ENCODE peak calls at places on chromosomes 12 and 14, in six cellular contexts. Q is Karpas-422, R is OCI-LY7, P is fibroblast of lung, W is GM12878, I is HCT116. E is an unnamed sample.
A peak's percentile ranks its signal among the peaks of the same experiment; 100 is the strongest.

GRCh38 chr12:85530486-85530885 is 250.5 kb downstream of the ALX1 start:
- DNase-seq in Q (no peak), R (no peak), P (no peak), W (no peak), I (no peak), E (no peak)

GRCh38 chr14:94756310-94756709 is 13.6 kb downstream of the GSC start:
- DNase-seq in Q (no peak), R (no peak), P (no peak), W (no peak), I (no peak), E (no peak)

GRCh38 chr14:95516554-95517209 is at the start of gene SYNE3:
- DNase-seq in Q (peak; percentile 55), R (no peak), P (no peak), W (no peak), I (no peak), E (peak; percentile 59)

GRCh38 chr12:69068431-69068830 is 135.5 kb upstream of the CPM start:
- DNase-seq in Q (no peak), R (no peak), P (no peak), W (no peak), I (peak; percentile 87), E (no peak)

GRCh38 chr14:65704412-65704811 is 291.9 kb downstream of the FUT8 start:
- DNase-seq in Q (no peak), R (no peak), P (peak; percentile 81), W (no peak), I (no peak), E (no peak)

GRCh38 chr12:127567531-127567930 is 699.4 kb upstream of the TMEM132C start:
- DNase-seq in Q (no peak), R (no peak), P (no peak), W (no peak), I (no peak), E (no peak)

GRCh38 chr14:31969371-31969770 is 107.7 kb upstream of the ARHGAP5 start:
- DNase-seq in Q (no peak), R (no peak), P (no peak), W (no peak), I (no peak), E (no peak)

GRCh38 chr12:18700254-18700653 is 37.6 kb downstream of the PLCZ1 start:
- DNase-seq in Q (no peak), R (no peak), P (peak; percentile 92), W (no peak), I (no peak), E (no peak)

GRCh38 chr14:100724061-100724460 is 2.6 kb upstream of the DLK1 start:
- DNase-seq in Q (no peak), R (no peak), P (no peak), W (no peak), I (no peak), E (no peak)

GRCh38 chr12:116436561-116437249 is 122.5 kb upstream of the MAP1LC3B2 start:
- DNase-seq in Q (no peak), R (no peak), P (no peak), W (no peak), I (no peak), E (no peak)

GRCh38 chr14:65251213-65251612 is 148.9 kb upstream of the MAX start:
- DNase-seq in Q (no peak), R (no peak), P (peak; percentile 95), W (no peak), I (no peak), E (no peak)

GRCh38 chr14:73457935-73458218 is 469 bp downstream of the NUMB start:
- DNase-seq in Q (no peak), R (no peak), P (no peak), W (no peak), I (no peak), E (no peak)

GRCh38 chr12:52772188-52772587 is 5.0 kb downstream of the KRT76 start:
- DNase-seq in Q (no peak), R (no peak), P (no peak), W (no peak), I (no peak), E (no peak)

GRCh38 chr12:11649413-11650278 is at the start of gene ETV6:
- DNase-seq in Q (peak; percentile 86), R (peak; percentile 89), P (peak; percentile 97), W (peak; percentile 86), I (peak; percentile 63), E (peak; percentile 96)

GRCh38 chr14:61596985-61597384 is 98.3 kb upstream of the HIF1A start:
- DNase-seq in Q (no peak), R (no peak), P (no peak), W (no peak), I (no peak), E (no peak)

GRCh38 chr12:65945457-65945856 is 121.2 kb downstream of the HMGA2 start:
- DNase-seq in Q (no peak), R (no peak), P (no peak), W (no peak), I (no peak), E (no peak)

GRCh38 chr14:105205718-105206208 is 24.7 kb upstream of the NUDT14 start:
- DNase-seq in Q (no peak), R (no peak), P (no peak), W (no peak), I (no peak), E (no peak)

GRCh38 chr12:109753054-109753401 is 39.4 kb downstream of the FAM222A start:
- DNase-seq in Q (no peak), R (no peak), P (no peak), W (no peak), I (no peak), E (no peak)

GRCh38 chr12:79441534-79441933 is 249.2 kb downstream of the PAWR start:
- DNase-seq in Q (no peak), R (no peak), P (no peak), W (no peak), I (no peak), E (no peak)

GRCh38 chr12:122366685-122367475 is 55.6 kb downstream of the CLIP1 start:
- DNase-seq in Q (no peak), R (no peak), P (peak; percentile 90), W (no peak), I (peak; percentile 78), E (no peak)

GRCh38 chr12:63400746-63401145 is 249.7 kb upstream of the AVPR1A start:
- DNase-seq in Q (no peak), R (no peak), P (peak; percentile 3), W (no peak), I (no peak), E (no peak)

GRCh38 chr12:51028126-51028810 is 2.1 kb upstream of the SLC11A2 start:
- DNase-seq in Q (peak; percentile 85), R (peak; percentile 64), P (peak; percentile 61), W (no peak), I (no peak), E (peak; percentile 57)

GRCh38 chr14:21041676-21042433 is at the start of gene RNASE7:
- DNase-seq in Q (no peak), R (no peak), P (no peak), W (no peak), I (no peak), E (no peak)

GRCh38 chr12:55092579-55092978 is 33.6 kb upstream of the OR9K2 start:
- DNase-seq in Q (no peak), R (no peak), P (no peak), W (no peak), I (no peak), E (no peak)

GRCh38 chr14:75989134-75989533 is 3.6 kb downstream of the IFT43 start:
- DNase-seq in Q (no peak), R (no peak), P (peak; percentile 91), W (no peak), I (no peak), E (no peak)

GRCh38 chr12:49974231-49974675 is 1.5 kb downstream of the AQP6 start:
- DNase-seq in Q (no peak), R (no peak), P (peak; percentile 78), W (no peak), I (no peak), E (no peak)

GRCh38 chr12:49897276-49897675 is 6.4 kb downstream of the FAIM2 start:
- DNase-seq in Q (no peak), R (no peak), P (no peak), W (no peak), I (no peak), E (no peak)

DNA sequence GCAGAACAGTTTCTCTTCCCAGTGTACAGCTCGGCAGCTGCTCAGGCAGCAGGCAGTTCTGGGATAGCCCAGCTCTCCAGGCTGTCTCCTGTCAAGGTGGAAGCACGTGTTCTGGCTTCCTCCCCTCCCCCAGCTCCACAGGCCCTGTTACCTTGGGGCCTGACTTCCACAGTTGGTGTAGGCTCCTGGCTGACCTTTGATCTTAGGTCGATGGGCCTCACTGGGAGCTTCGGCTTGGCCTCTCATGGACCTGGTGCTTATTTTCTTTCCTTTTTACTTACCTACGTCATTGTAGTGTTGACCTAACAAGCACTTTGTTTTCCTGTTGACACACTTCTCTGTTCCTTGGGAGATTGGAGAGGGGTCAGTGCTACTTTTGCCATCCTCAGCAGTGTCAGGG is 17.0 kb downstream of the DLST start:
- DNase-seq in Q (no peak), R (no peak), P (no peak), W (no peak), I (no peak), E (no peak)
- H4K20me1 ChIP-seq in Q (no peaks in the 10 kb centered on the region), R (peaks cover under 1% of the 10 kb centered on the region), P (no peaks in the 10 kb centered on the region), W (no peaks in the 10 kb centered on the region), I (no peaks in the 10 kb centered on the region), E (no peaks in the 10 kb centered on the region)

GRCh38 chr12:113749433-113749815 is 216.7 kb downstream of the RBM19 start:
- DNase-seq in Q (no peak), R (no peak), P (no peak), W (no peak), I (no peak), E (no peak)
- H3K4me1 ChIP-seq in Q (no peaks in the 10 kb centered on the region), R (no peaks in the 10 kb centered on the region), P (no peaks in the 10 kb centered on the region), W (no peaks in the 10 kb centered on the region), I (no peaks in the 10 kb centered on the region), E (no peaks in the 10 kb centered on the region)

DNA sequence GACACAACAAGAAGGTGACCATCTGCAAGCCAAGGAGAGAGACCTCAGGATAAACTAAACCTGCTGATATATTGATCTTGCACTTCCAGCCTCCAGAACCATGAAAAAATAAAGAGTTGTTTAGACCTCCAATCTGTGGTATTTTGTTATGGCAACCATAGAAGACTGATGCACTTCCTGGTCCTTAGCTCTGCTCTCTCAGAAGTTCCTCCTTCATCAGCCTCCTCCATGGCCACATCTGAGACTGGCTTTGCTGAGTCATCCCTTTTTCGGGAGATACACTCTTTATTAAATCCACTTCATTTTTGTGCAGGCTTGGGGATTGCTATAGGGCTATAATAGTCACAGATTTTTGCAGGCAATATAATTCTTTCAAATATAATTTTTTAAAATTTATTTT is 89.6 kb upstream of the ATF7IP start:
- DNase-seq in Q (no peak), R (no peak), P (no peak), W (no peak), I (no peak), E (no peak)
- H4K20me1 ChIP-seq in Q (no peaks in the 10 kb centered on the region), R (no peaks in the 10 kb centered on the region), P (no peaks in the 10 kb centered on the region), W (no peaks in the 10 kb centered on the region), I (no peaks in the 10 kb centered on the region), E (no peaks in the 10 kb centered on the region)

DNA sequence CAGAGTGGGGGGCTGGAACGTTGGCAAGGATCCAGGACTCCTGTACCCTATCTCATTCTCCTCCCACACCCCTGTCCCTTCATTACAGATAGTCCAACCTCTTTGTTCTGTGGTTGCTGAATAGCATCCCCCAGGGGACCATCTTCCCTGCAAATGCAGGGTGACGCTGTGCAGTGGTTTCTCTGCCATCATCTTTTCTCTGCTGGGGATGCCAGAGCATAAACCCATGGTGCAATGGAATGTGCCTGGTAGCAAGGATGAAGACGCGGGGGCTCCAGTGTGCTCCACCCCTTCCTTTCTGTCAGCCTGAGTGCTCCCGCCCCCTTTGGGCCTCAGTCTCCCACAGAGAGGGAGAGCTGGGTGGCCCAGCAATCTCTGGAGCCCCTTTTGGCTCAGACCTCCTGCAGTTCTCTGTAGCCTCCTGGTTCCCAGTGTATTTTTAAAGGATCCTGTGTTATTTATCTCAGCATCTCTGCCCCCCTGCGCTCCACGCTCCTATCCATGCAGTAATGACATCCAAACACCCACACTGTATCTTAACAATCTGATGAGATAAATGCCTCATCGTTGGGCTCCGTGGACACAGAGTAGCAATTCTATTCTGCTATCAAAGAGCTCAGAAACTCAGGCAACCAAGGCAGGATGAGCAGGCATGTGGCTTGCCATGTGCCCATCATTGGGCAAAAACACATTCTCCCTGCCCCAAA is 212.8 kb downstream of the CACNA1C start:
- DNase-seq in Q (no peak), R (no peak), P (no peak), W (no peak), I (no peak), E (no peak)
- H3K4me1 ChIP-seq in Q (no peaks in the 10 kb centered on the region), R (no peaks in the 10 kb centered on the region), P (peaks cover 60% of the 10 kb centered on the region), W (no peaks in the 10 kb centered on the region), I (no peaks in the 10 kb centered on the region), E (no peaks in the 10 kb centered on the region)

E was measured in MM.1S.